ENCODE peak calls at places on chromosomes 13 and 19, in eight cellular contexts. H is astrocyte of the spinal cord, L is neural progenitor cell, E is ovary, B is B cell, P is osteocyte, A is AG10803, Q is heart right ventricle. G is an unnamed sample.

GRCh38 chr19:30870861-30871260 is 478.4 kb downstream of the TSHZ3 start:
- DNase-seq in H (no peak), L (no peak), E (peak; percentile 47), B (no peak), P (peak; percentile 78), A (peak; percentile 9), Q (no peak), G (no peak)

GRCh38 chr13:96499646-96500045 is 409.7 kb downstream of the HS6ST3 start:
- DNase-seq in H (no peak), L (no peak), E (no peak), B (no peak), P (no peak), A (no peak), Q (no peak), G (no peak)

GRCh38 chr19:55486971-55487883 is 1.0 kb upstream of the SSC5D start:
- DNase-seq in H (peak; percentile 96), L (peak; percentile 44), E (peak; percentile 92), B (peak; percentile 57), P (peak; percentile 91), A (peak; percentile 95), Q (no peak), G (no peak)

GRCh38 chr13:99221567-99222239 is 21.0 kb downstream of the UBAC2 start:
- DNase-seq in H (no peak), L (no peak), E (no peak), B (no peak), P (no peak), A (no peak), Q (no peak), G (no peak)

GRCh38 chr13:46495647-46496046 is 57.3 kb upstream of the LRCH1 start:
- DNase-seq in H (peak; percentile 33), L (no peak), E (no peak), B (no peak), P (no peak), A (peak; percentile 63), Q (no peak), G (no peak)

GRCh38 chr13:114222461-114222968 is 12.2 kb upstream of the CDC16 start:
- DNase-seq in H (no peak), L (no peak), E (no peak), B (peak; percentile 52), P (no peak), A (no peak), Q (peak; percentile 24), G (no peak)

GRCh38 chr13:98295371-98295770 is 118.3 kb upstream of the RNF113B start:
- DNase-seq in H (no peak), L (no peak), E (no peak), B (no peak), P (no peak), A (no peak), Q (no peak), G (no peak)

GRCh38 chr19:55341191-55342043 is 1.7 kb downstream of the KMT5C start:
- DNase-seq in H (peak; percentile 41), L (peak; percentile 93), E (peak; percentile 73), B (peak; percentile 76), P (no peak), A (peak; percentile 53), Q (peak; percentile 68), G (peak; percentile 94)

GRCh38 chr19:16261584-16262370 is 62.8 kb upstream of the KLF2 start:
- DNase-seq in H (no peak), L (no peak), E (no peak), B (no peak), P (no peak), A (no peak), Q (no peak), G (peak; percentile 20)

GRCh38 chr19:46717716-46718143 is 816 bp upstream of the PRKD2 start:
- DNase-seq in H (no peak), L (no peak), E (no peak), B (no peak), P (no peak), A (no peak), Q (no peak), G (no peak)

GRCh38 chr19:7614859-7615741 is 14.2 kb downstream of the XAB2 start:
- DNase-seq in H (no peak), L (no peak), E (no peak), B (peak; percentile 46), P (no peak), A (no peak), Q (no peak), G (no peak)

GRCh38 chr13:79384022-79384610 is 21.9 kb downstream of the RBM26 start:
- DNase-seq in H (no peak), L (no peak), E (no peak), B (no peak), P (no peak), A (no peak), Q (no peak), G (no peak)

GRCh38 chr13:59409211-59409610 is 754.5 kb downstream of the DIAPH3 start:
- DNase-seq in H (peak; percentile 57), L (peak; percentile 45), E (peak; percentile 16), B (no peak), P (no peak), A (peak; percentile 30), Q (peak; percentile 75), G (no peak)

GRCh38 chr19:33916792-33917191 is 120.1 kb downstream of the KCTD15 start:
- DNase-seq in H (no peak), L (no peak), E (no peak), B (no peak), P (no peak), A (no peak), Q (no peak), G (no peak)

GRCh38 chr13:68027311-68027710 is 797.2 kb upstream of the PCDH9 start:
- DNase-seq in H (no peak), L (no peak), E (no peak), B (no peak), P (no peak), A (no peak), Q (no peak), G (no peak)

GRCh38 chr13:113620036-113620435 is 35.5 kb downstream of the TFDP1 start:
- DNase-seq in H (no peak), L (no peak), E (no peak), B (no peak), P (no peak), A (no peak), Q (no peak), G (no peak)

GRCh38 chr19:54266133-54266532 is 9.1 kb upstream of the LILRB5 start:
- DNase-seq in H (peak; percentile 55), L (peak; percentile 92), E (peak; percentile 60), B (no peak), P (no peak), A (peak; percentile 46), Q (peak; percentile 60), G (peak; percentile 69)

GRCh38 chr19:47023448-47023794 is 3.8 kb downstream of the NPAS1 start:
- DNase-seq in H (no peak), L (no peak), E (no peak), B (no peak), P (no peak), A (no peak), Q (no peak), G (no peak)

GRCh38 chr19:39174142-39174541 is 22.6 kb upstream of the NCCRP1 start:
- DNase-seq in H (no peak), L (no peak), E (no peak), B (no peak), P (no peak), A (no peak), Q (no peak), G (no peak)

GRCh38 chr19:7211191-7211988 is 82.8 kb downstream of the INSR start:
- DNase-seq in H (no peak), L (no peak), E (peak; percentile 86), B (no peak), P (no peak), A (no peak), Q (peak; percentile 57), G (no peak)

GRCh38 chr13:96573563-96573962 is 420.7 kb downstream of the OXGR1 start:
- DNase-seq in H (no peak), L (no peak), E (no peak), B (no peak), P (no peak), A (no peak), Q (no peak), G (no peak)

GRCh38 chr13:29519921-29520320 is 75.6 kb downstream of the SLC7A1 start:
- DNase-seq in H (no peak), L (no peak), E (no peak), B (no peak), P (no peak), A (no peak), Q (no peak), G (no peak)

GRCh38 chr13:54633461-54633860 is 1604.8 kb downstream of the OLFM4 start:
- DNase-seq in H (no peak), L (no peak), E (no peak), B (no peak), P (no peak), A (no peak), Q (no peak), G (no peak)

GRCh38 chr13:54637377-54637776 is 1608.8 kb downstream of the OLFM4 start:
- DNase-seq in H (peak; percentile 19), L (peak; percentile 56), E (no peak), B (no peak), P (no peak), A (no peak), Q (no peak), G (no peak)

GRCh38 chr13:54640719-54641118 is 1612.1 kb downstream of the OLFM4 start:
- DNase-seq in H (no peak), L (peak; percentile 16), E (no peak), B (no peak), P (no peak), A (no peak), Q (no peak), G (no peak)

DNA sequence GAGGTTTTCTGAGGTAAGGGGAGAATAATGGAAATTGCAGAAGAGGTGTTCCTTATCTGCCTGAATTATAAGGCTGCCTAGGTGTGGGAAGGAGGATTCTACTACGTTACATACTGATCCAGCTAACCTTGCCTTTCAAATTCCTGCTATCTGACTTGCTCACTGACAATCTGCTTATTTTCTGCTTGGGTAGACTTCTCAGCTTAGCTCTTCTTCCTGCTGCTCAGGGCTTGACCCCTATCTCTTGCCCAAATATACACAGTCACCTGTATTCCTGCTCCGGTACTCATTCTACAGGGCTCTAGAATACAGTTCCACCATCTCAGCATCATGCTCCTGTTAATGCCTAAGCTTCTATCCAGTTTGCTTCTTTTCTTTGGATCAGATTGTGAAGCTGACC is 1607.6 kb downstream of the OLFM4 start:
- DNase-seq in H (no peak), L (peak; percentile 16), E (no peak), B (no peak), P (no peak), A (no peak), Q (no peak), G (no peak)
- TF ChIP-seq CTCF in H (no peak), L (no peak), E (no peak), B (no peak), P (no peak), A (no peak), Q (no peak), G (no peak)

GRCh38 chr13:52195052-52195837 is 35.8 kb upstream of the NEK3 start:
- DNase-seq in H (peak; percentile 81), L (peak; percentile 20), E (peak; percentile 81), B (peak; percentile 66), P (no peak), A (peak; percentile 77), Q (peak; percentile 82), G (peak; percentile 79)
- TF ChIP-seq CTCF in H (no peak), L (no peak), E (no peak), B (no peak), P (no peak), A (peak; percentile 12), Q (no peak), G (peak; percentile 38)

GRCh38 chr19:37309834-37310575 is 60.9 kb upstream of the ZNF527 start:
- DNase-seq in H (no peak), L (no peak), E (no peak), B (no peak), P (no peak), A (no peak), Q (no peak), G (no peak)
- TF ChIP-seq CTCF in H (no peak), L (peak; percentile 56), E (no peak), B (peak; percentile 64), P (no peak), A (no peak), Q (no peak), G (peak; percentile 34)

GRCh38 chr13:43894438-43894837 is 14.7 kb downstream of the LACC1 start:
- DNase-seq in H (no peak), L (no peak), E (no peak), B (no peak), P (no peak), A (no peak), Q (no peak), G (no peak)
- TF ChIP-seq CTCF in H (peak; percentile 32), L (peak; percentile 55), E (no peak), B (peak; percentile 45), P (peak; percentile 29), A (peak; percentile 21), Q (no peak), G (no peak)

G was measured in GM13976.